ENCODE peak calls at places on chromosomes 16 and 17, in four cellular contexts. One of them, this sample, is unnamed.

GRCh38 chr16:14148569-14148968 is 77.5 kb downstream of the MRTFB start:
- DNase-seq in choroid plexus epithelial cell: no peak
- DNase-seq in heart right ventricle: no peak
- DNase-seq in SK-N-MC: no peak
- DNase-seq in this sample: no peak

GRCh38 chr16:65875362-65876199 is 490.9 kb upstream of the CDH5 start:
- DNase-seq in choroid plexus epithelial cell: peak
- DNase-seq in heart right ventricle: no peak
- DNase-seq in SK-N-MC: no peak
- DNase-seq in this sample: no peak

GRCh38 chr17:61248399-61248798 is 151.2 kb upstream of the TBX2 start:
- DNase-seq in choroid plexus epithelial cell: no peak
- DNase-seq in heart right ventricle: no peak
- DNase-seq in SK-N-MC: no peak
- DNase-seq in this sample: no peak

GRCh38 chr17:72123964-72124791 is 3.4 kb downstream of the SOX9 start:
- DNase-seq in choroid plexus epithelial cell: no peak
- DNase-seq in heart right ventricle: no peak
- DNase-seq in SK-N-MC: no peak
- DNase-seq in this sample: no peak

GRCh38 chr16:9042533-9042932 is 48.9 kb upstream of the HAPSTR1 start:
- DNase-seq in choroid plexus epithelial cell: no peak
- DNase-seq in heart right ventricle: no peak
- DNase-seq in SK-N-MC: no peak
- DNase-seq in this sample: no peak

GRCh38 chr17:78918979-78919378 is 6.2 kb downstream of the TIMP2 start:
- DNase-seq in choroid plexus epithelial cell: no peak
- DNase-seq in heart right ventricle: no peak
- DNase-seq in SK-N-MC: no peak
- DNase-seq in this sample: no peak

GRCh38 chr17:73343168-73343634 is 31.4 kb upstream of the CDC42EP4 start:
- DNase-seq in choroid plexus epithelial cell: peak
- DNase-seq in heart right ventricle: peak
- DNase-seq in SK-N-MC: no peak
- DNase-seq in this sample: no peak

GRCh38 chr17:43216762-43217613 is 5.3 kb downstream of the TMEM106A start:
- DNase-seq in choroid plexus epithelial cell: no peak
- DNase-seq in heart right ventricle: no peak
- DNase-seq in SK-N-MC: no peak
- DNase-seq in this sample: no peak

GRCh38 chr16:85564277-85565051 is 48.7 kb upstream of the GSE1 start:
- DNase-seq in choroid plexus epithelial cell: no peak
- DNase-seq in heart right ventricle: no peak
- DNase-seq in SK-N-MC: no peak
- DNase-seq in this sample: no peak

GRCh38 chr16:17776888-17777287 is 306.1 kb upstream of the XYLT1 start:
- DNase-seq in choroid plexus epithelial cell: no peak
- DNase-seq in heart right ventricle: no peak
- DNase-seq in SK-N-MC: no peak
- DNase-seq in this sample: no peak

GRCh38 chr17:6393368-6393952 is 41.5 kb downstream of the AIPL1 start:
- DNase-seq in choroid plexus epithelial cell: no peak
- DNase-seq in heart right ventricle: no peak
- DNase-seq in SK-N-MC: no peak
- DNase-seq in this sample: no peak

GRCh38 chr16:30964540-30965226 is 7.1 kb downstream of the SETD1A start:
- DNase-seq in choroid plexus epithelial cell: no peak
- DNase-seq in heart right ventricle: no peak
- DNase-seq in SK-N-MC: no peak
- DNase-seq in this sample: no peak

GRCh38 chr16:86519649-86520316 is 9.5 kb downstream of the FOXF1 start:
- DNase-seq in choroid plexus epithelial cell: peak
- DNase-seq in heart right ventricle: peak
- DNase-seq in SK-N-MC: no peak
- DNase-seq in this sample: peak

GRCh38 chr16:19872179-19872863 is 12.3 kb downstream of the GPRC5B start:
- DNase-seq in choroid plexus epithelial cell: no peak
- DNase-seq in heart right ventricle: no peak
- DNase-seq in SK-N-MC: no peak
- DNase-seq in this sample: no peak

GRCh38 chr16:83068686-83069085 is 441.9 kb downstream of the CDH13 start:
- DNase-seq in choroid plexus epithelial cell: peak
- DNase-seq in heart right ventricle: peak
- DNase-seq in SK-N-MC: no peak
- DNase-seq in this sample: no peak

GRCh38 chr17:49963626-49964538 is 5.1 kb upstream of the DLX4 start:
- DNase-seq in choroid plexus epithelial cell: no peak
- DNase-seq in heart right ventricle: no peak
- DNase-seq in SK-N-MC: no peak
- DNase-seq in this sample: no peak

GRCh38 chr17:77736207-77736600 is 222.3 kb upstream of the TNRC6C start:
- DNase-seq in choroid plexus epithelial cell: no peak
- DNase-seq in heart right ventricle: peak
- DNase-seq in SK-N-MC: no peak
- DNase-seq in this sample: no peak

GRCh38 chr17:75496005-75496404 is 19.3 kb downstream of the CASKIN2 start:
- DNase-seq in choroid plexus epithelial cell: no peak
- DNase-seq in heart right ventricle: no peak
- DNase-seq in SK-N-MC: no peak
- DNase-seq in this sample: no peak

GRCh38 chr16:1859650-1860049 is 12.3 kb downstream of the MEIOB start:
- DNase-seq in choroid plexus epithelial cell: no peak
- DNase-seq in heart right ventricle: no peak
- DNase-seq in SK-N-MC: no peak
- DNase-seq in this sample: no peak